ENCODE peak calls at places on chromosomes 12 and 14, in five cellular contexts. D, S, Y, P and T are unnamed samples.

GRCh38 chr14:75826599-75826998 is 155.2 kb downstream of the TGFB3 start:
- DNase-seq in D (no peak), S (no peak), Y (no peak), P (peak), T (no peak)

GRCh38 chr12:131044760-131045381 is 91.2 kb downstream of the ADGRD1 start:
- DNase-seq in D (no peak), S (no peak), Y (no peak), P (no peak), T (no peak)

GRCh38 chr12:52307836-52308806 is 13.1 kb downstream of the KRT83 start:
- DNase-seq in D (no peak), S (peak), Y (no peak), P (peak), T (peak)

GRCh38 chr14:101006008-101006407 is 102.5 kb upstream of the RTL1 start:
- DNase-seq in D (peak), S (no peak), Y (no peak), P (no peak), T (no peak)

GRCh38 chr14:31930493-31931225 is 146.4 kb upstream of the ARHGAP5 start:
- DNase-seq in D (no peak), S (no peak), Y (no peak), P (peak), T (peak)

GRCh38 chr14:90397401-90398314 is 829 bp downstream of the CALM1 start:
- DNase-seq in D (peak), S (peak), Y (peak), P (peak), T (peak)

GRCh38 chr12:56299308-56299852 is 750 bp downstream of the CS start:
- DNase-seq in D (peak), S (no peak), Y (peak), P (peak), T (no peak)

GRCh38 chr12:6335451-6336078 is 6.3 kb downstream of the TNFRSF1A start:
- DNase-seq in D (peak), S (peak), Y (peak), P (peak), T (peak)

GRCh38 chr12:6563448-6564050 is 4.5 kb downstream of the NOP2 start:
- DNase-seq in D (no peak), S (peak), Y (peak), P (peak), T (peak)